ENCODE peak calls at places on chromosomes 7 and 10, in nine cellular contexts. F, K, P, I, J, H, E, L and Y are unnamed samples.
A peak's percentile ranks its signal among the peaks of the same experiment; 100 is the strongest.

GRCh38 chr7:131629203-131629871 is 72.9 kb upstream of the PODXL start:
- DNase-seq in F (no peak), K (no peak), P (no peak), I (peak; percentile 81), J (no peak), H (no peak), E (peak; percentile 74), L (no peak), Y (peak; percentile 71)

GRCh38 chr10:33509231-33509871 is 174.9 kb upstream of the NRP1 start:
- DNase-seq in F (peak; percentile 25), K (no peak), P (peak; percentile 21), I (peak; percentile 69), J (no peak), H (no peak), E (peak; percentile 97), L (peak; percentile 64), Y (peak; percentile 94)

GRCh38 chr7:138166681-138167080 is 90.4 kb downstream of the AKR1D1 start:
- DNase-seq in F (no peak), K (no peak), P (no peak), I (no peak), J (no peak), H (no peak), E (no peak), L (no peak), Y (no peak)

GRCh38 chr7:2030475-2031456 is 202.0 kb downstream of the MAD1L1 start:
- DNase-seq in F (no peak), K (no peak), P (no peak), I (peak; percentile 31), J (no peak), H (no peak), E (no peak), L (peak; percentile 51), Y (no peak)

GRCh38 chr7:125425507-125425906 is 495.9 kb upstream of the POT1 start:
- DNase-seq in F (no peak), K (no peak), P (no peak), I (no peak), J (no peak), H (no peak), E (no peak), L (no peak), Y (no peak)

GRCh38 chr7:139876622-139877283 is 47.7 kb downstream of the TBXAS1 start:
- DNase-seq in F (no peak), K (no peak), P (no peak), I (no peak), J (no peak), H (no peak), E (peak; percentile 73), L (no peak), Y (no peak)

GRCh38 chr10:27192284-27192683 is 37.1 kb downstream of the MASTL start:
- DNase-seq in F (no peak), K (no peak), P (no peak), I (no peak), J (no peak), H (no peak), E (peak; percentile 93), L (no peak), Y (peak; percentile 58)

GRCh38 chr7:1863091-1863900 is 193.2 kb downstream of the ELFN1 start:
- DNase-seq in F (no peak), K (no peak), P (no peak), I (no peak), J (no peak), H (no peak), E (no peak), L (no peak), Y (no peak)

GRCh38 chr7:157432541-157432956 is 95.7 kb downstream of the DNAJB6 start:
- DNase-seq in F (no peak), K (no peak), P (no peak), I (peak; percentile 66), J (no peak), H (no peak), E (peak; percentile 66), L (no peak), Y (peak; percentile 70)

GRCh38 chr7:132930881-132931280 is 151.0 kb downstream of the CHCHD3 start:
- DNase-seq in F (no peak), K (no peak), P (no peak), I (no peak), J (no peak), H (peak; percentile 8), E (no peak), L (no peak), Y (no peak)

GRCh38 chr7:43873300-43873699 is 4.0 kb upstream of the MRPS24 start:
- DNase-seq in F (no peak), K (no peak), P (peak; percentile 40), I (peak; percentile 71), J (no peak), H (peak; percentile 30), E (peak; percentile 71), L (peak; percentile 80), Y (peak; percentile 72)

GRCh38 chr7:23544913-23545354 is 13.2 kb upstream of the TRA2A start:
- DNase-seq in F (peak; percentile 46), K (no peak), P (no peak), I (no peak), J (no peak), H (peak; percentile 61), E (peak; percentile 16), L (no peak), Y (peak; percentile 67)

GRCh38 chr10:34539533-34540315 is 275.4 kb downstream of the PARD3 start:
- DNase-seq in F (no peak), K (no peak), P (no peak), I (no peak), J (no peak), H (no peak), E (no peak), L (no peak), Y (no peak)

GRCh38 chr7:158809596-158809995 is 19.7 kb downstream of the ESYT2 start:
- DNase-seq in F (no peak), K (no peak), P (no peak), I (no peak), J (no peak), H (no peak), E (no peak), L (no peak), Y (peak; percentile 13)

GRCh38 chr10:16787361-16787791 is 29.8 kb downstream of the RSU1 start:
- DNase-seq in F (no peak), K (peak; percentile 65), P (no peak), I (no peak), J (peak; percentile 64), H (no peak), E (no peak), L (no peak), Y (no peak)

GRCh38 chr10:14244147-14244546 is 86.6 kb downstream of the FRMD4A start:
- DNase-seq in F (no peak), K (no peak), P (no peak), I (no peak), J (no peak), H (no peak), E (no peak), L (no peak), Y (no peak)

GRCh38 chr7:2196381-2197378 is 36.1 kb downstream of the MAD1L1 start:
- DNase-seq in F (no peak), K (no peak), P (no peak), I (peak; percentile 49), J (no peak), H (no peak), E (no peak), L (no peak), Y (no peak)

GRCh38 chr10:32417906-32418547 is 27.9 kb upstream of the CCDC7 start:
- DNase-seq in F (no peak), K (no peak), P (no peak), I (no peak), J (no peak), H (no peak), E (peak; percentile 88), L (no peak), Y (no peak)

GRCh38 chr10:11986593-11987216 is 55.9 kb downstream of the UPF2 start:
- DNase-seq in F (peak; percentile 48), K (peak; percentile 49), P (peak; percentile 83), I (peak; percentile 92), J (peak; percentile 28), H (peak; percentile 85), E (peak; percentile 61), L (peak; percentile 74), Y (peak; percentile 59)

GRCh38 chr10:72200883-72201282 is 14.9 kb upstream of the ANAPC16 start:
- DNase-seq in F (no peak), K (no peak), P (no peak), I (no peak), J (no peak), H (no peak), E (no peak), L (no peak), Y (no peak)

GRCh38 chr10:33252794-33253203 is 81.7 kb downstream of the NRP1 start:
- DNase-seq in F (no peak), K (no peak), P (no peak), I (no peak), J (no peak), H (no peak), E (peak; percentile 86), L (no peak), Y (peak; percentile 72)

GRCh38 chr7:156368053-156368452 is 272.5 kb upstream of the RNF32 start:
- DNase-seq in F (no peak), K (no peak), P (no peak), I (no peak), J (no peak), H (no peak), E (no peak), L (no peak), Y (no peak)

DNA sequence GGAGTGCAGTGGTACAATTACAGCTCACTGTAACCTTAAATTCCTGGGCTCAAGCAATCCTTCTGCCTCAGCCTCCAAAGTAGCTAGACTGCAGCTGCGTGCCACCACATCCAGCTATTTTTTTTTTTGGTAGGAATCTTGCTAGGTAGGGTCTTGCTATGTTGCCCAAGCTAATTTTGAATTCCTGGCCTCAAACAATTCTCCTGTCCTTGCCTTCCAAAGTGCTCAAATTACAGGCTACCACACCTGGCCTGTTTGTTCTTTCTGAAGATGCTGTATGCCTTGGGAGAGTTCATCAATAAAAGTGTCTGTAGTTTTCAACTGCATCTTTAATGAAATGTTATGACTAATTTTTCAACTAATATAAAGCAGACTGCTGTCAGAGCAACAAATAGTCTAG is 452 bp downstream of the SAMD9 start:
- DNase-seq in F (no peak), K (no peak), P (no peak), I (no peak), J (no peak), H (no peak), E (no peak), L (no peak), Y (peak; percentile 20)
- H3K27ac ChIP-seq in F (peak overlapping the region; percentile 64), K (peak overlapping the region; percentile 89), P (peak overlapping the region; percentile 81), I (no peak overlapping the region), J (peak overlapping the region; percentile 76), H (no peak overlapping the region), E (peak overlapping the region; percentile 11), L (peak overlapping the region; percentile 3), Y (peak overlapping the region; percentile 93)

GRCh38 chr10:6567894-6568293 is 12.2 kb downstream of the PRKCQ start:
- DNase-seq in F (no peak), K (no peak), P (no peak), I (no peak), J (no peak), H (no peak), E (no peak), L (no peak), Y (no peak)
- H3K27me3 ChIP-seq in F (no peaks in the 10 kb centered on the region), K (no peaks in the 10 kb centered on the region), P (no peaks in the 10 kb centered on the region), I (peaks cover 4% of the 10 kb centered on the region), J (no peaks in the 10 kb centered on the region), H (no peaks in the 10 kb centered on the region), E (no peaks in the 10 kb centered on the region), L (peaks cover 6% of the 10 kb centered on the region), Y (no peaks in the 10 kb centered on the region)

GRCh38 chr7:118802726-118803125 is 578.2 kb downstream of the ANKRD7 start:
- DNase-seq in F (no peak), K (no peak), P (no peak), I (no peak), J (no peak), H (no peak), E (no peak), L (no peak), Y (no peak)
- H3K4me1 ChIP-seq in F (no peaks in the 10 kb centered on the region), K (no peaks in the 10 kb centered on the region), P (no peaks in the 10 kb centered on the region), I (no peaks in the 10 kb centered on the region), J (no peaks in the 10 kb centered on the region), H (no peaks in the 10 kb centered on the region), E (no peaks in the 10 kb centered on the region), L (no peaks in the 10 kb centered on the region), Y (no peaks in the 10 kb centered on the region)

GRCh38 chr10:122294006-122294405 is 22.9 kb downstream of the BTBD16 start:
- DNase-seq in F (no peak), K (no peak), P (no peak), I (no peak), J (no peak), H (no peak), E (no peak), L (peak; percentile 86), Y (peak; percentile 100)
- H3K27ac ChIP-seq in F (no peak overlapping the region), K (no peak overlapping the region), P (no peak overlapping the region), I (no peak overlapping the region), J (no peak overlapping the region), H (no peak overlapping the region), E (no peak overlapping the region), L (peak overlapping the region; percentile 64), Y (peak overlapping the region; percentile 77)